ENCODE peak calls at places on chromosomes 13 and 19, in seven cellular contexts. G is stimulated activated CD4-positive, alpha-beta T cell treated with anti-CD3 and anti-CD28 coated beads, Interleukin-15, amount 100 ng/mL, for 24 hours; T is CD4-positive, alpha-beta T cell; X is iPS-NIHi11; C is activated T-helper 2 cell treated with anti-CD3 and anti-CD28 coated beads, Interferon-gamma antibody, Interleukin-2, Interleukin-4, amounts not matched to agents 10 μg/mL and 5 μg/mL and 100 μg/mL, durations not matched to agents 14 hours and 24 hours and 36 hours; N is left cardiac atrium; J is activated T-helper 1 cell treated with anti-CD3 and anti-CD28 coated beads, Interleukin-12 subunit alpha, Interleukin-12 subunit beta, Interleukin-2, Interleukin-4 antibody, amounts not matched to agents 30 ng/mL and 10 ng/mL and 1 ng/mL, durations not matched to agents 14 hours and 24 hours and 36 hours. D is an unnamed sample.

GRCh38 chr13:40064723-40065122 is 409.3 kb downstream of the COG6 start:
- DNase-seq in J (no peak), G (no peak), C (no peak), N (no peak), X (no peak), T (no peak), D (no peak)

GRCh38 chr13:43473437-43473836 is 313.3 kb downstream of the ENOX1 start:
- DNase-seq in J (no peak), N (no peak), G (no peak), C (no peak), X (no peak), T (no peak), D (no peak)

GRCh38 chr19:7366701-7367420 is 18.1 kb downstream of the ARHGEF18 start:
- DNase-seq in J (peak), X (peak), G (peak), C (no peak), N (no peak), T (no peak), D (no peak)

GRCh38 chr13:33450956-33451709 is 165.6 kb upstream of the STARD13 start:
- DNase-seq in X (no peak), G (no peak), C (no peak), N (no peak), J (no peak), T (no peak), D (no peak)

GRCh38 chr13:111844682-111845081 is 222.3 kb upstream of the SOX1 start:
- DNase-seq in J (no peak), X (no peak), C (no peak), G (no peak), N (no peak), T (no peak), D (no peak)

GRCh38 chr19:279231-279630 is 12.0 kb downstream of the PLPP2 start:
- DNase-seq in J (no peak), X (no peak), C (no peak), N (no peak), G (no peak), T (no peak), D (no peak)

GRCh38 chr13:63567031-63567430 is 2151.4 kb upstream of the PCDH20 start:
- DNase-seq in G (no peak), J (no peak), C (no peak), T (no peak), X (no peak), N (no peak), D (no peak)

GRCh38 chr19:35061583-35062373 is 20.3 kb downstream of the HPN start:
- DNase-seq in C (no peak), T (no peak), G (no peak), N (no peak), X (no peak), J (no peak), D (no peak)

GRCh38 chr13:89740994-89741678 is 1606.4 kb upstream of the MIR17HG start:
- DNase-seq in G (no peak), T (no peak), C (no peak), N (no peak), X (no peak), J (no peak), D (peak)

GRCh38 chr13:67036694-67037093 is 193.4 kb downstream of the PCDH9 start:
- DNase-seq in X (no peak), G (no peak), T (no peak), N (no peak), C (no peak), J (no peak), D (no peak)

GRCh38 chr13:113769881-113770280 is 10.9 kb downstream of the TMEM255B start:
- DNase-seq in N (no peak), X (no peak), C (no peak), G (no peak), J (no peak), T (no peak), D (no peak)

GRCh38 chr13:53054569-53054968 is 26.0 kb downstream of the OLFM4 start:
- DNase-seq in J (no peak), X (no peak), G (no peak), T (no peak), N (no peak), C (no peak), D (no peak)

GRCh38 chr19:45171211-45171623 is 6.8 kb downstream of the TRAPPC6A start:
- DNase-seq in C (peak), T (no peak), X (no peak), G (peak), J (peak), N (peak), D (no peak)

GRCh38 chr19:21608571-21608970 is 103.2 kb downstream of the ZNF429 start:
- DNase-seq in G (no peak), N (no peak), C (no peak), T (no peak), J (no peak), X (no peak), D (no peak)

GRCh38 chr13:40792284-40793051 is 3.1 kb downstream of the SLC25A15 start:
- DNase-seq in N (no peak), C (no peak), J (no peak), T (no peak), G (no peak), X (no peak), D (no peak)

GRCh38 chr13:87680298-87680697 is 9.1 kb downstream of the SLITRK5 start:
- DNase-seq in T (no peak), J (no peak), G (no peak), C (no peak), X (no peak), N (no peak), D (no peak)

GRCh38 chr13:32734511-32734910 is 148.3 kb downstream of the PDS5B start:
- DNase-seq in C (no peak), J (no peak), G (peak), X (no peak), T (no peak), N (no peak), D (no peak)

GRCh38 chr13:97515643-97516042 is 81.7 kb downstream of the RAP2A start:
- DNase-seq in C (no peak), N (no peak), G (no peak), T (no peak), J (no peak), X (no peak), D (no peak)